ENCODE peak calls at places on chromosomes 16 and 17, in nine cellular contexts. L is IMR-90; J is upper lobe of right lung; D is astrocyte of the cerebellum; H is tibial artery; I is GM23248; B is AG10803; O is effector memory CD4-positive, alpha-beta T cell; Q is CD4-positive, CD25-positive, alpha-beta regulatory T cell. A is an unnamed sample.

GRCh38 chr16:75053791-75054555 is 55.1 kb downstream of the ZNRF1 start:
- DNase-seq in L (no peak), J (no peak), D (no peak), H (peak), I (no peak), B (no peak), O (no peak), Q (no peak), A (no peak)

GRCh38 chr17:17455173-17455572 is 21.6 kb upstream of the MED9 start:
- DNase-seq in L (no peak), J (no peak), D (no peak), H (no peak), I (no peak), B (no peak), O (no peak), Q (no peak), A (no peak)

GRCh38 chr16:29951966-29952365 is 9.9 kb upstream of the TMEM219 start:
- DNase-seq in L (no peak), J (no peak), D (no peak), H (no peak), I (no peak), B (no peak), O (no peak), Q (no peak), A (no peak)

GRCh38 chr17:773467-774319 is 8.4 kb downstream of the GLOD4 start:
- DNase-seq in L (no peak), J (no peak), D (no peak), H (no peak), I (no peak), B (no peak), O (no peak), Q (no peak), A (no peak)

GRCh38 chr17:44556114-44556853 is 1.0 kb upstream of the FZD2 start:
- DNase-seq in L (peak), J (no peak), D (no peak), H (peak), I (peak), B (peak), O (no peak), Q (no peak), A (peak)

GRCh38 chr17:72336026-72336803 is 215.4 kb downstream of the SOX9 start:
- DNase-seq in L (no peak), J (no peak), D (peak), H (no peak), I (no peak), B (no peak), O (no peak), Q (no peak), A (no peak)

GRCh38 chr16:47750371-47750770 is 289.2 kb downstream of the PHKB start:
- DNase-seq in L (no peak), J (no peak), D (no peak), H (no peak), I (no peak), B (no peak), O (no peak), Q (no peak), A (no peak)

GRCh38 chr16:27243725-27244362 is 24.7 kb downstream of the NSMCE1 start:
- DNase-seq in L (no peak), J (peak), D (no peak), H (no peak), I (no peak), B (no peak), O (no peak), Q (no peak), A (no peak)

GRCh38 chr17:49677134-49677932 is 564 bp downstream of the SPOP start:
- DNase-seq in L (peak), J (peak), D (peak), H (peak), I (peak), B (peak), O (peak), Q (peak), A (peak)

GRCh38 chr16:19645557-19645981 is 72.5 kb downstream of the KNOP1 start:
- DNase-seq in L (peak), J (no peak), D (no peak), H (peak), I (no peak), B (peak), O (no peak), Q (no peak), A (no peak)

GRCh38 chr16:69481901-69482341 is 57.5 kb downstream of the CYB5B start:
- DNase-seq in L (peak), J (peak), D (peak), H (peak), I (peak), B (peak), O (no peak), Q (no peak), A (no peak)

GRCh38 chr16:84950906-84951305 is 60.4 kb downstream of the ZDHHC7 start:
- DNase-seq in L (no peak), J (no peak), D (no peak), H (no peak), I (peak), B (no peak), O (no peak), Q (no peak), A (peak)

GRCh38 chr16:29765167-29766032 is 12.7 kb upstream of the ZG16 start:
- DNase-seq in L (no peak), J (peak), D (no peak), H (no peak), I (no peak), B (no peak), O (no peak), Q (no peak), A (no peak)

GRCh38 chr16:11289202-11289601 is 8.1 kb upstream of the PRM1 start:
- DNase-seq in L (no peak), J (no peak), D (no peak), H (no peak), I (no peak), B (no peak), O (no peak), Q (no peak), A (no peak)

GRCh38 chr17:8155341-8156173 is 3.4 kb upstream of the PER1 start:
- DNase-seq in L (no peak), J (no peak), D (no peak), H (no peak), I (no peak), B (no peak), O (no peak), Q (no peak), A (no peak)

GRCh38 chr16:50265260-50265659 is 1.1 kb upstream of the ADCY7 start:
- DNase-seq in L (peak), J (no peak), D (no peak), H (no peak), I (peak), B (no peak), O (peak), Q (peak), A (peak)

GRCh38 chr17:32819035-32819434 is 57.9 kb downstream of the MYO1D start:
- DNase-seq in L (no peak), J (no peak), D (no peak), H (no peak), I (peak), B (peak), O (no peak), Q (no peak), A (no peak)

GRCh38 chr16:54284319-54284930 is 2.2 kb downstream of the IRX3 start:
- DNase-seq in L (no peak), J (no peak), D (no peak), H (no peak), I (peak), B (peak), O (no peak), Q (no peak), A (no peak)

GRCh38 chr16:83233153-83233552 is 574.6 kb upstream of the HSBP1 start:
- DNase-seq in L (peak), J (no peak), D (no peak), H (no peak), I (peak), B (no peak), O (no peak), Q (no peak), A (no peak)

GRCh38 chr17:3894927-3895343 is 2.1 kb upstream of the CAMKK1 start:
- DNase-seq in L (peak), J (no peak), D (no peak), H (no peak), I (peak), B (peak), O (no peak), Q (no peak), A (no peak)
- H3K4me3 ChIP-seq in L (no peak), J (no peak), D (no peak), H (no peak), I (no peak), B (no peak), O (no peak), Q (no peak), A (no peak)

GRCh38 chr17:39365872-39366271 is 35.6 kb downstream of the FBXL20 start:
- DNase-seq in L (no peak), J (no peak), D (no peak), H (no peak), I (no peak), B (no peak), O (no peak), Q (no peak), A (no peak)

GRCh38 chr17:39365252-39365651 is 36.2 kb downstream of the FBXL20 start:
- DNase-seq in L (peak), J (no peak), D (no peak), H (no peak), I (peak), B (peak), O (no peak), Q (no peak), A (no peak)

GRCh38 chr17:39360537-39360936 is 40.9 kb downstream of the FBXL20 start:
- DNase-seq in L (no peak), J (no peak), D (no peak), H (no peak), I (no peak), B (no peak), O (no peak), Q (no peak), A (no peak)

GRCh38 chr17:39361064-39361463 is 40.4 kb downstream of the FBXL20 start:
- DNase-seq in L (no peak), J (no peak), D (no peak), H (no peak), I (no peak), B (no peak), O (no peak), Q (no peak), A (no peak)

DNA sequence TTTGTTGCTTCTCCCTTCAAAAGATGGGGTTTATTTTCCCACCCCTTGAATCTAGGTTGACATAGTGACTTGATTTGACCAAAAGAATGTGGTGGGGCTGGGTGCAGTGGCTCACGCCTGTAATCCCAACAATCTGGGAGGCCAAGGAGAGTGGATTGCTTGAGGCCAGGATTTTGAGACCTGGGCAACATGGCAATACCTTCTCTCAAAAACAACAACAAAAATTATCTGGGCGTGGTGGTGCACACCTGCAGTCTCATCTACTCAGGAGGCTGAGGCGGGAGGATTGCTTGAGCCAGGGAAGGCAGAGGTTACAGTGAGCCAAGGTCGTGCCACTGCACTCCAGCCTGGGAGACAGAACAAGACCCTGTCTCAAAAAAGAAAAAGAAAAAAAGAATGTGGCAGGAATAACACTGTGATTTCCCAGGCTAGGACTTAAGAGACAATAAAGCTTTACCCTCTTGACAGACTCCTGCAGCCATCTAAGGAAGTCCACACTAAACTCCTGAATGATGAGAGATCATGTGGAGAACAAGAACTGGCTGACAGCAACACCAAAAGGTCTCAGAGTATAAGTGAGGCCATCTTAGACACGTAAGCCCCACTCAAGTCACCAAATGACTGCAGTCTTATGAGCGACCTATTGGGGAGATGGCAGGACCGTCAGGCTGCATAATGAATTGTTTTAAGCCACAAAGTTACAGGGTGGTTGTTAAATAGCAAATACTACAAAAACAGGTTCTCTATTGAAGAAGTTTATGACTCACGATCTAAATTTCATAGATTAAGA is 37.0 kb downstream of the FBXL20 start:
- DNase-seq in L (no peak), J (no peak), D (no peak), H (no peak), I (peak), B (peak), O (no peak), Q (no peak), A (no peak)
- H3K4me3 ChIP-seq in L (no peak), J (no peak), D (no peak), H (no peak), I (peak), B (no peak), O (no peak), Q (no peak), A (no peak)

GRCh38 chr16:51326131-51326856 is 175.2 kb upstream of the SALL1 start:
- DNase-seq in L (peak), J (no peak), D (peak), H (no peak), I (peak), B (peak), O (no peak), Q (no peak), A (no peak)
- H3K4me3 ChIP-seq in L (no peak), J (no peak), D (no peak), H (no peak), I (peak), B (no peak), O (no peak), Q (no peak), A (no peak)

GRCh38 chr17:64428406-64428805 is 20.5 kb upstream of the MILR1 start:
- DNase-seq in L (no peak), J (no peak), D (no peak), H (no peak), I (no peak), B (no peak), O (no peak), Q (no peak), A (no peak)

GRCh38 chr17:64426584-64426983 is 22.3 kb upstream of the MILR1 start:
- DNase-seq in L (no peak), J (no peak), D (no peak), H (no peak), I (no peak), B (no peak), O (no peak), Q (no peak), A (no peak)

GRCh38 chr17:64425191-64425590 is 23.7 kb upstream of the MILR1 start:
- DNase-seq in L (no peak), J (no peak), D (no peak), H (no peak), I (no peak), B (no peak), O (no peak), Q (no peak), A (no peak)

GRCh38 chr17:64423881-64424280 is 25.0 kb upstream of the MILR1 start:
- DNase-seq in L (no peak), J (no peak), D (no peak), H (no peak), I (peak), B (peak), O (no peak), Q (no peak), A (no peak)

DNA sequence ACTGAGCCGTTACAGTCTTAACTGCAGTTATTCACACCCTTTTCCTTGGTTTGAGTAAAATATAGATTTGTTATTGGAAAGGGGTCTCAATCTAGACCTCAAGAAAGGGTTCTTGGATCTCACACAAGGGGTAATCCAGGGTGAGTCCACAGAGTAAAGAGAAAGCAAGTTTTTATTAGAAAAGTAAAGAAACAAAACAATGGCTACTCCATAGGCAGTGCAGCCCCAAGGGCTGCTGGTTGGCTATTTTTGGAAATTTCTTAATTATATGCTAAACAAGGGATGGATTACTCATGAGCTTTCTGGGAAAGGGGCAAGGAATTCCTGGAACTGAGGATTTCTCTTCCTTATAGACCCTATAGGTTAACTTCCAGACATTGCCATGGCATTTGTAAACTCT is 24.6 kb upstream of the MILR1 start:
- DNase-seq in L (no peak), J (no peak), D (no peak), H (no peak), I (peak), B (no peak), O (no peak), Q (no peak), A (no peak)
- H3K4me3 ChIP-seq in L (no peak), J (no peak), D (no peak), H (no peak), I (no peak), B (no peak), O (no peak), Q (no peak), A (no peak)

DNA sequence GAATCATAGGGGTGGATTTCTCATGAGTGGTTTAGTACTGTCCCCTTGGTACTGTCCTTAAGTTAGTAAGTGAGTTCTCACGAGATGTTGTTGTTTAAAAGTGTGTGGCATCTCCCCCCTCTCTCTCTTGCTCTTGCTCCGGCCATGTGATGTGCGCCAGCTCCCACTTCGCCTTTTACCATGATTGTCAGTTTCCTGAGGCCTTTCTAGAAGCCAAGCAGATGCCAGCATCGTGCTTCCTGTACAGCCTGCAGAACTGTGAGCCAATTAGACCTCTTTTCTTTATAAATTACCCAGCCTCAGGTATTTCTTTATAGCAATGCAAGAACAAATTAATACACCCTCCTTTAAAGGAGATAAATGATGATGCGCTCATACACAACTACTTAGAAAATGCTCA is 50.1 kb upstream of the NACA2 start:
- DNase-seq in L (no peak), J (no peak), D (no peak), H (no peak), I (no peak), B (no peak), O (no peak), Q (no peak), A (no peak)
- H3K4me3 ChIP-seq in L (no peak), J (no peak), D (no peak), H (no peak), I (no peak), B (no peak), O (no peak), Q (no peak), A (no peak)

DNA sequence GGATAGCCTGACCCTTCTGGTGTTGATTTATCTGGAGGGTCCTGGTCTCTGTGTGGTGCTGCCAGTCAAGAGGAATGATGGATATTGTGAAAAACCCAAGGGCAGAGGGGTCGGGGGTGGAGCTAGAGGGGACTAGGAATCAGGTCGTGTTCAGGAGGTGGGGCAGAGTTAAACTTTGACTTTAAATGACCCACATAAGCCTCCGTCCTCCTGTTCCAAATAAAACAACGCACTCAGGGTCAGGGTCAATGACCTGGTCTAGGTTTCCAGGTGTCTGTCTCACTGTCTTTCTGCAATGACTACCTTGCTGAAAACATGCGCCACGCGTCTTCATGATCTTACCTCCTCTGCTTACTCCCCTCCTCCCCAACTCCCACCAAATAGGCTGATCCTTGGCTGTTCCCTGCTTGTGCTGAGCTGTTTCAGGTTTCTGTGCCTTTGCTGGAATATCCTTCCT is 14.7 kb downstream of the AOC3 start:
- DNase-seq in L (no peak), J (no peak), D (no peak), H (no peak), I (no peak), B (no peak), O (no peak), Q (no peak), A (no peak)
- H3K4me3 ChIP-seq in L (no peak), J (no peak), D (no peak), H (no peak), I (no peak), B (no peak), O (no peak), Q (no peak), A (no peak)

DNA sequence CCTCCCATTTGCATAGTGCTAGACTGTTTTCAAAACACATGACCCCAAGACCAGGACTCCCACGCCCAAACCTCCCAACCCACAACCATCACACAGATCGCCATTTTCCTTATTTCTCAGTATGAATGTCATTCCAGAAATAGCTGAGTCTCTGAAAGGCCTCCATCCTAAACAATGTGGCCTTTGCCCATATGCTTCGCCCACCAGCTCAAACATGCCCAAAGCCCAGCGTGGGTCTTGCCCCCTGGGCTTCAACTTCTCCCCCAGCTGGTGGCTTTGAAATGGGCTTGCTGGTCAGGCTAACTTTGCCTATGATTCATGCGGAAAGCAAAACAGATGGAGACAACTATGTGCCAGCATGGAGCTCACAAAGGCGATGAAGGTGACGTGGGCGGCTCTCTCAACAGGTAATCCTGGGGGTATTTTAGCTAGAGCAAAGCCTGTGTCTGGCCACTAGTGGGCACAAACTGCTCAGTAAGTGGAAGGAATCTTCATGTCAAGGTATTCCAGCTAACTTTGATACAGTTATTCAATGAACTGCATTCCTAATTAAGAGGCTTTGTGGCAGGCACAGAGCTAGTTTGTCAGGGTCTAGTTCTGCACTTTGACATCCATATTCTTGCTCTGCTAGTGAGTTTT is 17.1 kb downstream of the PMP22 start:
- DNase-seq in L (no peak), J (no peak), D (no peak), H (no peak), I (peak), B (peak), O (no peak), Q (no peak), A (no peak)
- H3K4me3 ChIP-seq in L (no peak), J (no peak), D (no peak), H (no peak), I (no peak), B (no peak), O (no peak), Q (no peak), A (no peak)

GRCh38 chr17:78130439-78131101 is at the start of gene TMC8:
- DNase-seq in L (no peak), J (peak), D (no peak), H (peak), I (no peak), B (no peak), O (peak), Q (peak), A (peak)
- H3K4me3 ChIP-seq in L (no peak), J (peak), D (no peak), H (peak), I (no peak), B (no peak), O (peak), Q (peak), A (peak)

DNA sequence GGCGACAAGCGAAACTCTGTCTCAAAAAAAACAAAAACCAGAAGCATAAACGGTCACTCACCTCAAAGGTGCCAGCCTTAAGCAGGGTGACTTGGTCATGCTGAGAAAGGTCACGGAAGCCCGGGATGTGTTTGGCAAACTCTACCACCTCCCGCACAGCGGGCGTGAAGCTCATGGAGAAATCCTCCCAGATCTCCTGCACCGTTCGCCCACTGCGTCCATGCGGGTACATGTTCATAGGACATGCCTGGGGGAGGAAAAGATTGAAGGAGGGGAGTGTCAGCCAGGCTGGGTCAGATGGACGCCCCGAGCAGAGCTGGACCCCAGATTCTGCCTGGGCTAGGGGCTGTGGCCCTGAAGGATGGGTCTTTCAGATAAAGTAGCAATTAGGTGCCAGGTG is 5.5 kb downstream of the NR1D1 start:
- DNase-seq in L (no peak), J (no peak), D (no peak), H (no peak), I (no peak), B (no peak), O (no peak), Q (no peak), A (no peak)
- H3K4me3 ChIP-seq in L (no peak), J (no peak), D (no peak), H (no peak), I (no peak), B (no peak), O (no peak), Q (no peak), A (no peak)